ENCODE peak calls at places on chromosomes 5 and 9, in four cellular contexts. K is HepG2, Q is K562, D is GM12878. N is an unnamed sample.

GRCh38 chr5:133246376-133247144 is 194.7 kb downstream of the HSPA4 start:
- DNase-seq in K (no peak), Q (peak), D (no peak), N (no peak)

GRCh38 chr5:160469156-160470144 is 47.8 kb downstream of the PTTG1 start:
- DNase-seq in Q (no peak), K (no peak), D (no peak), N (no peak)

GRCh38 chr5:3345195-3345594 is 250.4 kb upstream of the IRX1 start:
- DNase-seq in Q (no peak), D (no peak), K (no peak), N (no peak)

GRCh38 chr9:132243156-132244074 is 81.6 kb downstream of the NTNG2 start:
- DNase-seq in D (no peak), K (peak), Q (no peak), N (no peak)

GRCh38 chr9:2603621-2604020 is 18.0 kb upstream of the VLDLR start:
- DNase-seq in Q (no peak), K (no peak), D (no peak), N (no peak)

GRCh38 chr5:132291026-132291425 is 3.2 kb upstream of the SLC22A4 start:
- DNase-seq in K (no peak), Q (no peak), D (no peak), N (no peak)

GRCh38 chr5:112528928-112529327 is 109.9 kb upstream of the EPB41L4A start:
- DNase-seq in D (no peak), K (no peak), Q (no peak), N (no peak)

GRCh38 chr5:24714757-24715156 is 70.0 kb upstream of the CDH10 start:
- DNase-seq in Q (no peak), K (no peak), D (no peak), N (no peak)

GRCh38 chr5:80960531-80961375 is 590 bp downstream of the RASGRF2 start:
- DNase-seq in D (no peak), Q (no peak), K (peak), N (peak)

GRCh38 chr5:100313657-100314056 is 221.5 kb upstream of the FAM174A start:
- DNase-seq in D (no peak), K (no peak), Q (no peak), N (no peak)

GRCh38 chr9:35728041-35728971 is 3.7 kb downstream of the TLN1 start:
- DNase-seq in D (no peak), Q (peak), K (peak), N (no peak)

GRCh38 chr5:37722236-37723146 is 117.3 kb downstream of the GDNF start:
- DNase-seq in D (peak), Q (no peak), K (peak), N (peak)

GRCh38 chr5:144467795-144468194 is 297.1 kb downstream of the KCTD16 start:
- DNase-seq in K (peak), Q (no peak), D (no peak), N (peak)

DNA sequence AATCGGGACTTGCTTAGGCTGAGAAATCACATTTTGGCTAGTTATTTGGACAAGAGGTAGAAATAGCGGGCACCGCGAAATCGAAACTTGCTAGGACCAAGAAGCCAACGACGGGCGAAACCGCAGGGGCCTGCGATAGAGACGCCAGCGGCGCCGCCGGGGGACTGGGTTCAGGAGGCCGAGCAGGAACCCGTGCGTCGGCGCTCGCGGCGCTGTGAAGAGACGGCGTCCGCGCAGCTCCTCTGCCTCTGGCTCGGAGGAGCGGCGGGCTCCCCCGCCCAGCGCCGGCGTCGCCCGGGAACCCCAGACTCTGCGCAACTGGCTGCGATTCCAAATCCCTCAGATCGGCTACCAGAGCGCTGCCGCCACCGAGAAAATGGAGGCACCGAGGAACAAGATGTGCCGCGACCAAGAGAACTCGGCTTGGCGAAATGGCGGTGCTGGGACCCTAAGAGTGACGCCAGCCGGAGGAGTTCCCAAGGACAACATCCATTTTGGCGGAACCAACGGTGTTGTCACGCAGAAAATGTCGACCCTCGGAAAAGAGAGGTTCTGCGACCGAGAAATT is 26.2 kb upstream of the ANXA2R start:
- DNase-seq in Q (peak), K (peak), D (peak), N (no peak)
- TF ChIP-seq MAX in Q (no peak), K (no peak), D (no peak), N (no peak)

DNA sequence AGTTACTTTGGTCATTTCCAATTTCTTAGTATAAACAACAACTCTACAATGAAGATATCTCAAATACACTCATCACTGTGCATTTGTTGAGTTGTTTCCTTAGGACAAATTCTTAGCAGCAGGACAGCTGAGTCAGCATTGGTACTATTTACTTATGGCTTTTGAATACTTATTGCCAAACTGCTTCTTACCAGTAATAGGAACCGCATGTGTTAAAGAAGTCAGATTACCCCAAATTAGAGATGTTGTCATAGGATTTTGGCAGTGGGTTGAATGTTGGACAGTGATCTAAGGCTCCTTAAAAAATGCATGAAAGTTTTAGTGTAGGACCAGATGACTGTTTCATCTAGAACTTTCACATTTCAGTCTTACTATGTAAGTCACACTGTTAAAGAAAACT is 280.1 kb upstream of the DMRT1 start:
- DNase-seq in K (no peak), D (no peak), Q (no peak), N (peak)
- H3K4me3 ChIP-seq in K (no peak), D (no peak), Q (no peak), N (no peak)

GRCh38 chr9:118693645-118694044 is 675.6 kb downstream of the BRINP1 start:
- DNase-seq in K (no peak), Q (no peak), D (no peak), N (no peak)
- TF ChIP-seq BHLHE40 in K (no peak), Q (no peak), D (no peak), N (no peak)

GRCh38 chr5:106324356-106324755 is 1346.4 kb downstream of the EFNA5 start:
- DNase-seq in K (no peak), D (no peak), Q (no peak), N (no peak)

GRCh38 chr5:106321242-106321641 is 1349.5 kb downstream of the EFNA5 start:
- DNase-seq in K (no peak), D (no peak), Q (no peak), N (peak)
- TF ChIP-seq MAX in K (no peak), D (no peak), Q (no peak), N (no peak)

DNA sequence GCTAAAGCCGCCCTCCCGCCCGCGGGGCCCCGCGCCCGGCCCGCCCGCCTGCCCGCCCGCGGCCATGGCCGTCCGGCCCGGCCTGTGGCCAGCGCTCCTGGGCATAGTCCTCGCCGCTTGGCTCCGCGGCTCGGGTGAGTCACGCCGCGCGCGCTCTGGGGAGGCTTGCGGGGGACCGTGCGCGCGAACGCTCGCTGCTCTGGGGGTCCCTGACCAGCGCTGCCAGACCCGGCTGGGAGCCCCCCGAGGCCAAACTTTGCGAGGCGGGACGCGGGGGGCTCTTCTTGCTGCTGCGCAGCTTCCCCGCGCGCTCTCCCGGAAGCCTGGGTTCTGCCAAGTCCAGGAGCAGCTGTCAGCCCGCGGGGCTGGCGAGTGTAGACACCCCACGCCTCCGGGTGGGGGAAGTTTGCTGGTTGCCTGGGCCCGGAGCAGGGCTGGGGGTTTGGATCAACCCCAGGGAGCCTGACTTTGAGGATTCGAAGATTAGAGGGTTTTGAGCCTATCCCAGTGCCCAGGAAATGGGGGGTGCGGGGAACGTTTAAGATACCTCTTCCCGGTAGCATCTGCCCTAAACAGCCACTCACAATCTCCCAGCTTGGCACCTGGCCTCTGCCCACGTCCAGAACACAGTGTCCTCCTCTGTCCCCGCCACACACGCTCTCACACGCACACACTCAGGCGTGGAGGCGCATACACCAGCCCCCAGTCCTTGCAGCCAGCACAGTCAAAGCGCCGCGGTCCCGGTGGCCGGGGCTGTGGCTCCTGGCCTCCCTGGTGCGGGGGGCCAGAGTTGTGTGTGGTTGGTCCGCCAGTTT is 535 bp downstream of the UNC5A start:
- DNase-seq in D (no peak), Q (no peak), K (no peak), N (no peak)
- H3K4me3 ChIP-seq in D (no peak), Q (no peak), K (peak), N (peak)

GRCh38 chr9:68949271-68950000 is 64.5 kb downstream of the PRKACG start:
- DNase-seq in Q (no peak), D (peak), K (no peak), N (no peak)
- TF ChIP-seq BHLHE40 in Q (no peak), D (peak), K (no peak), N (no peak)